ENCODE peak calls at places on chromosomes 2 and 18, in four cellular contexts. S is K562, Y is GM12878, R is HepG2. W is an unnamed sample.

GRCh38 chr2:102592601-102593000 is 26.8 kb upstream of the SLC9A2 start:
- DNase-seq in R (no peak), Y (no peak), S (peak; percentile 19), W (no peak)

GRCh38 chr2:135993421-135993820 is 8.0 kb upstream of the DARS1 start:
- DNase-seq in Y (no peak), S (no peak), R (no peak), W (no peak)

GRCh38 chr2:130286983-130287655 is 55.6 kb upstream of the IMP4 start:
- DNase-seq in S (no peak), R (no peak), Y (no peak), W (no peak)

GRCh38 chr2:128320609-128321420 is 2.1 kb upstream of the HS6ST1 start:
- DNase-seq in S (no peak), Y (no peak), R (no peak), W (no peak)

GRCh38 chr2:86194751-86195054 is 559 bp downstream of the IMMT start:
- DNase-seq in Y (peak; percentile 70), S (no peak), R (no peak), W (no peak)

GRCh38 chr2:202545523-202545922 is 89.2 kb upstream of the FAM117B start:
- DNase-seq in Y (no peak), R (no peak), S (no peak), W (no peak)

GRCh38 chr2:215540646-215541045 is 104.8 kb upstream of the FN1 start:
- DNase-seq in S (no peak), R (no peak), Y (no peak), W (no peak)

GRCh38 chr18:46393230-46393629 is 263.8 kb downstream of the LOXHD1 start:
- DNase-seq in Y (no peak), S (peak; percentile 37), R (no peak), W (no peak)

GRCh38 chr2:113981404-113982134 is 91.7 kb downstream of the ACTR3 start:
- DNase-seq in R (no peak), Y (no peak), S (no peak), W (no peak)

GRCh38 chr2:241074901-241075540 is 27.1 kb downstream of the MTERF4 start:
- DNase-seq in S (no peak), R (no peak), Y (no peak), W (no peak)

GRCh38 chr2:105103481-105103880 is 65.6 kb downstream of the MRPS9 start:
- DNase-seq in Y (no peak), S (no peak), R (no peak), W (no peak)

GRCh38 chr2:69538872-69539548 is 101.8 kb upstream of the NFU1 start:
- DNase-seq in S (no peak), Y (no peak), R (peak; percentile 66), W (no peak)

GRCh38 chr2:234243871-234244565 is 193.5 kb downstream of the SPP2 start:
- DNase-seq in R (no peak), Y (no peak), S (no peak), W (no peak)

GRCh38 chr2:163210430-163210918 is 371.9 kb upstream of the KCNH7 start:
- DNase-seq in S (no peak), Y (no peak), R (no peak), W (no peak)

GRCh38 chr2:241863021-241863954 is 4.6 kb upstream of the PDCD1 start:
- DNase-seq in Y (no peak), S (no peak), R (no peak), W (no peak)

GRCh38 chr2:53609561-53609960 is 158.0 kb upstream of the CHAC2 start:
- DNase-seq in S (no peak), R (no peak), Y (no peak), W (no peak)

GRCh38 chr2:24928036-24928435 is 8.0 kb upstream of the ADCY3 start:
- DNase-seq in R (no peak), Y (no peak), S (no peak), W (no peak)

GRCh38 chr2:24926602-24927252 is 6.7 kb upstream of the ADCY3 start:
- DNase-seq in S (no peak), R (no peak), Y (no peak), W (peak; percentile 56)

GRCh38 chr2:24929230-24929629 is 9.2 kb upstream of the ADCY3 start:
- DNase-seq in Y (no peak), S (no peak), R (no peak), W (no peak)

GRCh38 chr2:24932715-24933114 is 12.7 kb upstream of the ADCY3 start:
- DNase-seq in S (no peak), R (no peak), Y (no peak), W (peak; percentile 35)

GRCh38 chr2:24930768-24931167 is 10.7 kb upstream of the ADCY3 start:
- DNase-seq in Y (peak; percentile 46), R (no peak), S (no peak), W (no peak)
- TF ChIP-seq JUND in Y (no peak), R (no peak), S (no peak), W (no peak)

DNA sequence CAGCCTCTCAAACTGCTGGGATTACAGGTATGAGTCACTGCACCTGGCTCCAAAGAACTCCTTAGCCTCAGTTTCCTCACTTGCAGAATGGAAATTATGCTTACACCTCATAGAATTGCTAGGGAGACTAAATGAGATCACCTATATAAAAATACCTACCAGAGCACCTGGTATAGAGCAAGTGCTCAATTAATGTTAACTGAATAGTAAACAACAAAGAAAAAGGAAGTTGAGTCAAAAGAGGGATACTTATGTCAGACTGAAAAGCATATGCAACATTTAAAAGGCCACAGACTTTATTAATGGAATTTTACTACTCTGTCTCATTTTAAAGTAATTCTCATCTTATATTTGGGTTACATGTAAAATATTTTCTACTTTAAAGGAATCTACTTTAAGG is 138.3 kb upstream of the SMAD7 start:
- DNase-seq in Y (no peak), S (no peak), R (no peak), W (no peak)
- TF ChIP-seq CREB1 in Y (no peak), S (no peak), R (no peak), W (no peak)

GRCh38 chr2:191923652-191923997 is 76.7 kb upstream of the CAVIN2 start:
- DNase-seq in S (no peak), R (no peak), Y (no peak), W (no peak)
- TF ChIP-seq JUND in S (no peak), R (no peak), Y (no peak), W (no peak)

DNA sequence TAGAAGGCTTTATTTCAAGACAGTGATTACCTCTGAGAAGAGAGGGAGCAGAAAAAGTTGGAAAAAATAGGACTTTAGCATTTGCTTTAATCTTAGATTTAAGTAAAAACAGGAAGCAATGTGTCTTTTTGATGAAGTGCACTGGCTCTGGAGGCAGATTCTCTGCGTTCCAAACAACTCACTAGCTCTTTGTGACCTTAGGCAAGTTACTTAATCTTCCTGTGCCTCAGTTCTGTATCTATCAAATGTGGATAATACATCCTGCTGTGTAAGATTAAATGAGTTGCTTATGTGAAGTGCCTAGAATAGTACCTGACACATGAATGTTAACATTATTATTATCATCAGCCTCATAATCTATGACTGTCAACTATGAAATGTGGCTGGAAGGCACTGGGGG is 42.3 kb downstream of the RPRD1A start:
- DNase-seq in Y (no peak), R (no peak), S (no peak), W (no peak)
- TF ChIP-seq CREB1 in Y (no peak), R (no peak), S (no peak), W (no peak)

GRCh38 chr2:134774786-134775641 is 56.2 kb upstream of the TMEM163 start:
- DNase-seq in S (no peak), Y (no peak), R (no peak), W (no peak)
- TF ChIP-seq JUND in S (no peak), Y (no peak), R (no peak), W (no peak)

GRCh38 chr2:160226367-160226766 is 26.3 kb upstream of the ITGB6 start:
- DNase-seq in Y (no peak), S (no peak), R (no peak), W (no peak)

GRCh38 chr2:160224060-160224459 is 24.0 kb upstream of the ITGB6 start:
- DNase-seq in Y (peak; percentile 67), S (peak; percentile 28), R (peak; percentile 69), W (no peak)

GRCh38 chr2:160227252-160227651 is 27.2 kb upstream of the ITGB6 start:
- DNase-seq in Y (no peak), R (no peak), S (no peak), W (no peak)

GRCh38 chr2:160224507-160224906 is 24.4 kb upstream of the ITGB6 start:
- DNase-seq in S (no peak), R (no peak), Y (no peak), W (no peak)

DNA sequence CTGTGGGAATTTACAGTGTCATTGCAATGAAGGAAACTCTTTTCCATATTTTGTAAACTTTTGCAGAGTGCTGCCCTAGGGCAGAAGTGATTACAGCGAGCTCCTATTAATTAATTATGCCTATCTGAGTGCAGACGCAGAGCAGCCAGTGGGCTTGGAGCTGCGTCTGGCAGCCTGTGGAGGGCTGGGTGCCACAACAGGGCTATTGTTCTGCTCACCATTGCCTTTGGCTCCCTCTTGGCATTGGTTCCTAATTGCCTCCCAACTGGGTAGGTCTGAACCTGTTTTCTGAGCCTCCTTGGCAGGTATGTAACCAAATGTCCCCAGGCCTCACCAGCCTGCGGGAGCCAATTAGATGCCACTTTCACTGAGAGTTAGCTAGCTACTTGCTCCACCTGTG is 25.6 kb upstream of the ITGB6 start:
- DNase-seq in R (no peak), Y (no peak), S (no peak), W (no peak)
- TF ChIP-seq CREB1 in R (no peak), Y (no peak), S (no peak), W (no peak)

GRCh38 chr2:20543579-20543887 is 96.7 kb downstream of the RHOB start:
- DNase-seq in R (no peak), S (no peak), Y (no peak), W (no peak)
- TF ChIP-seq JUND in R (no peak), S (no peak), Y (no peak), W (no peak)

W was measured in H1.